ENCODE peak calls at places on chromosomes 11 and 22, in ten cellular contexts. One of them, this sample, is unnamed.

GRCh38 chr22:36330655-36331305 is 57.0 kb downstream of the MYH9 start:
- DNase-seq in dorsolateral prefrontal cortex: no peak
- DNase-seq in epithelial cell of esophagus: no peak
- DNase-seq in choroid plexus epithelial cell: peak
- DNase-seq in right lobe of liver: no peak
- DNase-seq in A549: no peak
- DNase-seq in heart right ventricle: peak
- DNase-seq in Calu3: no peak
- DNase-seq in mesothelial cell of epicardium: no peak
- DNase-seq in DND-41: peak
- DNase-seq in this sample: no peak

GRCh38 chr11:116171271-116172140 is 601.3 kb downstream of the BUD13 start:
- DNase-seq in choroid plexus epithelial cell: no peak
- DNase-seq in Calu3: no peak
- DNase-seq in epithelial cell of esophagus: no peak
- DNase-seq in DND-41: no peak
- DNase-seq in right lobe of liver: no peak
- DNase-seq in heart right ventricle: peak
- DNase-seq in dorsolateral prefrontal cortex: no peak
- DNase-seq in mesothelial cell of epicardium: no peak
- DNase-seq in A549: no peak
- DNase-seq in this sample: no peak

GRCh38 chr11:93858376-93858775 is 8.0 kb upstream of the VSTM5 start:
- DNase-seq in Calu3: no peak
- DNase-seq in choroid plexus epithelial cell: no peak
- DNase-seq in DND-41: no peak
- DNase-seq in epithelial cell of esophagus: no peak
- DNase-seq in mesothelial cell of epicardium: no peak
- DNase-seq in dorsolateral prefrontal cortex: no peak
- DNase-seq in heart right ventricle: no peak
- DNase-seq in right lobe of liver: no peak
- DNase-seq in A549: no peak
- DNase-seq in this sample: no peak

GRCh38 chr11:44848963-44849350 is 101.7 kb downstream of the TP53I11 start:
- DNase-seq in Calu3: no peak
- DNase-seq in epithelial cell of esophagus: no peak
- DNase-seq in choroid plexus epithelial cell: no peak
- DNase-seq in dorsolateral prefrontal cortex: no peak
- DNase-seq in mesothelial cell of epicardium: no peak
- DNase-seq in DND-41: no peak
- DNase-seq in heart right ventricle: no peak
- DNase-seq in A549: no peak
- DNase-seq in right lobe of liver: no peak
- DNase-seq in this sample: no peak

GRCh38 chr11:2562181-2562581 is 117.4 kb downstream of the KCNQ1 start:
- DNase-seq in epithelial cell of esophagus: no peak
- DNase-seq in right lobe of liver: peak
- DNase-seq in Calu3: no peak
- DNase-seq in dorsolateral prefrontal cortex: peak
- DNase-seq in heart right ventricle: no peak
- DNase-seq in mesothelial cell of epicardium: peak
- DNase-seq in choroid plexus epithelial cell: no peak
- DNase-seq in A549: no peak
- DNase-seq in DND-41: no peak
- DNase-seq in this sample: no peak

GRCh38 chr11:102252339-102252891 is 64.9 kb upstream of the BIRC3 start:
- DNase-seq in right lobe of liver: no peak
- DNase-seq in dorsolateral prefrontal cortex: no peak
- DNase-seq in Calu3: no peak
- DNase-seq in A549: no peak
- DNase-seq in DND-41: no peak
- DNase-seq in choroid plexus epithelial cell: no peak
- DNase-seq in heart right ventricle: no peak
- DNase-seq in epithelial cell of esophagus: no peak
- DNase-seq in mesothelial cell of epicardium: no peak
- DNase-seq in this sample: no peak

GRCh38 chr11:19359425-19360000 is 118.8 kb upstream of the E2F8 start:
- DNase-seq in A549: no peak
- DNase-seq in epithelial cell of esophagus: no peak
- DNase-seq in dorsolateral prefrontal cortex: no peak
- DNase-seq in DND-41: no peak
- DNase-seq in right lobe of liver: no peak
- DNase-seq in choroid plexus epithelial cell: peak
- DNase-seq in heart right ventricle: no peak
- DNase-seq in Calu3: no peak
- DNase-seq in mesothelial cell of epicardium: no peak
- DNase-seq in this sample: no peak

GRCh38 chr22:41899992-41900651 is 14.8 kb downstream of the SHISA8 start:
- DNase-seq in mesothelial cell of epicardium: no peak
- DNase-seq in choroid plexus epithelial cell: no peak
- DNase-seq in right lobe of liver: no peak
- DNase-seq in dorsolateral prefrontal cortex: no peak
- DNase-seq in heart right ventricle: peak
- DNase-seq in Calu3: no peak
- DNase-seq in A549: no peak
- DNase-seq in epithelial cell of esophagus: no peak
- DNase-seq in DND-41: no peak
- DNase-seq in this sample: no peak

GRCh38 chr22:40414838-40415505 is 44.6 kb downstream of the SGSM3 start:
- DNase-seq in right lobe of liver: no peak
- DNase-seq in choroid plexus epithelial cell: no peak
- DNase-seq in A549: no peak
- DNase-seq in heart right ventricle: no peak
- DNase-seq in mesothelial cell of epicardium: no peak
- DNase-seq in DND-41: no peak
- DNase-seq in dorsolateral prefrontal cortex: no peak
- DNase-seq in Calu3: no peak
- DNase-seq in epithelial cell of esophagus: no peak
- DNase-seq in this sample: no peak

GRCh38 chr22:48972979-48973693 is 854.5 kb downstream of the BRD1 start:
- DNase-seq in choroid plexus epithelial cell: no peak
- DNase-seq in right lobe of liver: no peak
- DNase-seq in heart right ventricle: no peak
- DNase-seq in epithelial cell of esophagus: no peak
- DNase-seq in DND-41: no peak
- DNase-seq in A549: no peak
- DNase-seq in mesothelial cell of epicardium: peak
- DNase-seq in Calu3: no peak
- DNase-seq in dorsolateral prefrontal cortex: no peak
- DNase-seq in this sample: no peak

GRCh38 chr11:69081180-69081579 is 32.4 kb downstream of the TPCN2 start:
- DNase-seq in epithelial cell of esophagus: no peak
- DNase-seq in heart right ventricle: no peak
- DNase-seq in right lobe of liver: no peak
- DNase-seq in Calu3: no peak
- DNase-seq in DND-41: no peak
- DNase-seq in dorsolateral prefrontal cortex: no peak
- DNase-seq in mesothelial cell of epicardium: no peak
- DNase-seq in choroid plexus epithelial cell: no peak
- DNase-seq in A549: no peak
- DNase-seq in this sample: no peak

GRCh38 chr22:39139933-39140332 is 12.5 kb downstream of the CBX7 start:
- DNase-seq in heart right ventricle: no peak
- DNase-seq in epithelial cell of esophagus: no peak
- DNase-seq in DND-41: no peak
- DNase-seq in right lobe of liver: no peak
- DNase-seq in choroid plexus epithelial cell: no peak
- DNase-seq in A549: no peak
- DNase-seq in mesothelial cell of epicardium: no peak
- DNase-seq in dorsolateral prefrontal cortex: no peak
- DNase-seq in Calu3: no peak
- DNase-seq in this sample: no peak

DNA sequence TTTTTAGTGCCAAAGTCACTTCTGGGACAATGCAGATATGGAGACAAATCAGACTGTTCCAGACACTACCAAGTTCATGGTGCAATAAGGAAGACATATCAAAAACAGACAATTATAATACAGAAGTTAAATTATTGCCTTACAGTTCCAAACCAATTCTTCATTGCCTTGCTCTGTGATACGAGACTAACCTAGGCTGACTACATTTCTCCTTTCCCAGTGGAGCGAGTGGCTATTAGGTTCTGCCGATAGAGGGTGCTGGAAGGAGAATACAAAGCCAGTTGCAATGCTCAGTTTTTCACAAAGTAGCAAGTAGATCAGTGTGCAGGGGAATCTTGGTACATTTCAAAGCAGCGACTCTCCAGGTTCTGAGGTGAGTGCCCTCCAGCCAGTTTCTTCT is 67.8 kb downstream of the FAM168A start:
- DNase-seq in right lobe of liver: no peak
- DNase-seq in A549: no peak
- DNase-seq in dorsolateral prefrontal cortex: no peak
- DNase-seq in DND-41: no peak
- DNase-seq in choroid plexus epithelial cell: peak
- DNase-seq in Calu3: peak
- DNase-seq in heart right ventricle: no peak
- DNase-seq in epithelial cell of esophagus: peak
- DNase-seq in mesothelial cell of epicardium: no peak
- DNase-seq in this sample: no peak
- TF ChIP-seq CTCF in right lobe of liver: peak
- TF ChIP-seq CTCF in A549: peak
- TF ChIP-seq CTCF in dorsolateral prefrontal cortex: peak
- TF ChIP-seq CTCF in DND-41: no peak
- TF ChIP-seq CTCF in choroid plexus epithelial cell: peak
- TF ChIP-seq CTCF in Calu3: peak
- TF ChIP-seq CTCF in heart right ventricle: no peak
- TF ChIP-seq CTCF in epithelial cell of esophagus: peak
- TF ChIP-seq CTCF in mesothelial cell of epicardium: no peak
- TF ChIP-seq CTCF in this sample: no peak

DNA sequence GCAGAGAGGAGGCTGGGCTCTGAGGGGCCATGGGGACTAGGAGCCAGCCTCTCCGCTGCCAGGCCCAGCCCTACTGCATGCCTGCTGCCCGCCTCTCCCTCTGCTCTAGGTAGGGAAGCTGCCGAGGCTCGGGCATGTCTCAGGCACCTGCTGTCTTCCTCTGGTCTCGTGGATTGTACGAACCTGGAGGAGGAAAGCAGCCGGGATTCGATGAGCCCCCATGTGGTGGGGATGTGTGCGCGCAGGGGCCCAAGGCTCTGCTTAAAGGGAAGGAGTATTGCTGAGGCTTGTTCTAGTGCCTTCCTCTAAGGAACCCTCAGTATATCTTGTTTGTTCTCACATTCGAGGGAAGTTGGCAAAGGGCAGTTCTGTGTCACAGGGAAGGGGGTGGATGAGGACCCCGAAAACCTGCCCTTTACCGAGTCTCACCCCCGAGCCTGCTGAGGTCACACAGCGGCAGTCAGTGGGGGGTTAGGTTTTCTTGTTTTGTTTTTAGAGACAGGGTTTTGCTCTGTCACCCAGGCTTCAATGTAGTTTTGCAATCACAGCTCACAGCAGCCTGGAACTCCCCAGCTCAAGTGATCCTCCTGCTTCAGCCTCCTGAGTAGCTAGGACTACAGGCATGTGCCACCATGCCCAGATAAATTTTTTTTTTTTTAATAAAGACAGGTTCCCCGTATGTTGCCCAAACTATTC is 21.3 kb downstream of the DAGLA start:
- DNase-seq in mesothelial cell of epicardium: no peak
- DNase-seq in epithelial cell of esophagus: peak
- DNase-seq in DND-41: peak
- DNase-seq in Calu3: peak
- DNase-seq in heart right ventricle: no peak
- DNase-seq in right lobe of liver: no peak
- DNase-seq in dorsolateral prefrontal cortex: no peak
- DNase-seq in A549: no peak
- DNase-seq in choroid plexus epithelial cell: peak
- DNase-seq in this sample: no peak
- TF ChIP-seq CTCF in mesothelial cell of epicardium: peak
- TF ChIP-seq CTCF in epithelial cell of esophagus: no peak
- TF ChIP-seq CTCF in DND-41: peak
- TF ChIP-seq CTCF in Calu3: peak
- TF ChIP-seq CTCF in heart right ventricle: no peak
- TF ChIP-seq CTCF in right lobe of liver: no peak
- TF ChIP-seq CTCF in dorsolateral prefrontal cortex: peak
- TF ChIP-seq CTCF in A549: peak
- TF ChIP-seq CTCF in choroid plexus epithelial cell: peak
- TF ChIP-seq CTCF in this sample: no peak

DNA sequence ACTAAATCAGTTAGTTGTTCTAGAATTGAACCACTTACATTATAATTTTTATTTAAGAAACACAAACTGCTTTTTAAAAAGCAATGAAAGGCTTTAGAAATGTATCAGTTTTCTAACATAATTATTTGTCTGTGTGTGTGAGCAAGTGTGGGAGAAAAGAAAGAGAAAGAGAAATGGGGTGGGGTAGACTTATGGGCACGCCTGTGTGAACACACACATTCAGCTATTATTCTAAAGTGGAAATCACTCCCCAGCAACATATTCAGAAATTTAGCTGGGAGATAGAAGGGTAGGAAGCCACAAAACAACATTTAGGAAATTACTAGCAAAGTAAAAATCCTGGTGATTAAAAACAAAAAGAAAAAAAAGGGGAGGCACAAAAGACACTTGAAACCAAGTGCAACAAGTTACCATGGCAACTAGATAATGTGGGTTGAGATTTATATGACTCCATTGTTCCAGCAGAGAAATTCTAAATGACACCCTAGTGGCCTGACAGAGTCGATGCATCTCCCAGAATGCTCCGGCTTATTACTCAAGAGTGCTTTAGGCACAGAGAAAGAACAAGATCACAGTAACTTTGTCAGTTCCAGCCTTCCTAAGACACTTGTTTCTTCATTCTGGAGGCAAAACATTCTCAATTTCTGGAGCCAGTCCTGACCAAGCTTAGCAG is 444.6 kb downstream of the DLG2 start:
- DNase-seq in Calu3: peak
- DNase-seq in right lobe of liver: no peak
- DNase-seq in dorsolateral prefrontal cortex: no peak
- DNase-seq in mesothelial cell of epicardium: no peak
- DNase-seq in epithelial cell of esophagus: peak
- DNase-seq in DND-41: no peak
- DNase-seq in A549: peak
- DNase-seq in heart right ventricle: no peak
- DNase-seq in choroid plexus epithelial cell: peak
- DNase-seq in this sample: no peak
- TF ChIP-seq CTCF in Calu3: peak
- TF ChIP-seq CTCF in right lobe of liver: no peak
- TF ChIP-seq CTCF in dorsolateral prefrontal cortex: peak
- TF ChIP-seq CTCF in mesothelial cell of epicardium: peak
- TF ChIP-seq CTCF in epithelial cell of esophagus: peak
- TF ChIP-seq CTCF in DND-41: peak
- TF ChIP-seq CTCF in A549: no peak
- TF ChIP-seq CTCF in heart right ventricle: no peak
- TF ChIP-seq CTCF in choroid plexus epithelial cell: peak
- TF ChIP-seq CTCF in this sample: no peak

DNA sequence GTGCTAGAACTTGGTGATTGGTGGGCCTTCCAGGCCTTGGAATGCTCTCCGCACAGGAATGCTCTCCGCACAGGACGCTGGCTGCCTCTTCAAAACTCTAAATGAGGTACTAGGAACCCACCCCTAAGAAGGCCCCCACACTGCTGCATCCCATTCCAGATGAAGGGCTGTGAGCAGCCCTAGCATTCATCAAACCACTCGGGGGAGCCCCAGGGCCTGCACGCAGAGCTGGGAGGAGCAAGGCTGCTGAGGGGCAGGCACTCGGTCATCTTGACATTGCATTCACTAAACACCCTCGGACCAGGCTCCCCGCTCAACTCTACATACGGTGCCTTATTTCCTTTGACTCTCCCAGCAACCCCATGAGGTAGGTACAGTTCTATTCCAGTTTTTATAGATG is 49.2 kb upstream of the EMID1 start:
- DNase-seq in mesothelial cell of epicardium: no peak
- DNase-seq in DND-41: no peak
- DNase-seq in heart right ventricle: no peak
- DNase-seq in dorsolateral prefrontal cortex: peak
- DNase-seq in epithelial cell of esophagus: no peak
- DNase-seq in Calu3: no peak
- DNase-seq in right lobe of liver: no peak
- DNase-seq in choroid plexus epithelial cell: peak
- DNase-seq in A549: no peak
- DNase-seq in this sample: no peak
- TF ChIP-seq CTCF in mesothelial cell of epicardium: no peak
- TF ChIP-seq CTCF in DND-41: peak
- TF ChIP-seq CTCF in heart right ventricle: no peak
- TF ChIP-seq CTCF in dorsolateral prefrontal cortex: no peak
- TF ChIP-seq CTCF in epithelial cell of esophagus: no peak
- TF ChIP-seq CTCF in Calu3: no peak
- TF ChIP-seq CTCF in right lobe of liver: no peak
- TF ChIP-seq CTCF in choroid plexus epithelial cell: peak
- TF ChIP-seq CTCF in A549: no peak
- TF ChIP-seq CTCF in this sample: no peak